ENCODE peak calls at places on chromosomes 16 and 17, in nine cellular contexts. X is activated T-cell treated with anti-CD3 and anti-CD28 coated beads for 24 hours; N is LoVo; U is SK-MEL-5; Z is GF-D8; C is spleen; A is GM12864; O is stimulated activated CD8-positive, alpha-beta memory T cell treated with anti-CD3 and anti-CD28 coated beads, Interleukin-12 subunit alpha, Interleukin-12 subunit beta, amount 100 ng/mL, for 4 hours; K is EL. L is an unnamed sample.

GRCh38 chr16:31451681-31452351 is 7.5 kb upstream of the ARMC5 start:
- DNase-seq in X (no peak), N (peak), U (peak), Z (no peak), C (no peak), A (no peak), O (no peak), K (peak), L (no peak)

GRCh38 chr16:49932943-49933342 is 77.0 kb upstream of the ZNF423 start:
- DNase-seq in X (no peak), N (no peak), U (no peak), Z (no peak), C (peak), A (no peak), O (no peak), K (peak), L (no peak)

GRCh38 chr16:15825750-15826305 is 31.0 kb downstream of the MYH11 start:
- DNase-seq in X (no peak), N (no peak), U (no peak), Z (no peak), C (peak), A (no peak), O (no peak), K (no peak), L (no peak)

GRCh38 chr16:57023541-57024249 is 34.3 kb downstream of the NLRC5 start:
- DNase-seq in X (peak), N (no peak), U (no peak), Z (no peak), C (peak), A (no peak), O (peak), K (no peak), L (no peak)

GRCh38 chr17:15377200-15377599 is 35.8 kb upstream of the TEKT3 start:
- DNase-seq in X (no peak), N (no peak), U (no peak), Z (no peak), C (no peak), A (no peak), O (no peak), K (peak), L (no peak)

GRCh38 chr16:76668207-76668725 is 391.1 kb downstream of the CNTNAP4 start:
- DNase-seq in X (no peak), N (no peak), U (no peak), Z (no peak), C (no peak), A (no peak), O (no peak), K (no peak), L (no peak)

GRCh38 chr17:77332034-77332971 is 191.5 kb downstream of the SEC14L1 start:
- DNase-seq in X (peak), N (no peak), U (no peak), Z (no peak), C (peak), A (no peak), O (no peak), K (no peak), L (peak)

GRCh38 chr17:9726291-9726690 is 65.1 kb downstream of the DHRS7C start:
- DNase-seq in X (no peak), N (no peak), U (no peak), Z (no peak), C (no peak), A (no peak), O (no peak), K (no peak), L (no peak)

GRCh38 chr17:48626470-48627241 is 498 bp upstream of the HOXB9 start:
- DNase-seq in X (no peak), N (peak), U (peak), Z (no peak), C (no peak), A (no peak), O (peak), K (peak), L (no peak)

GRCh38 chr16:6725634-6726331 is 606.9 kb upstream of the RBFOX1 start:
- DNase-seq in X (no peak), N (no peak), U (peak), Z (no peak), C (no peak), A (no peak), O (no peak), K (no peak), L (no peak)

GRCh38 chr17:19359856-19360255 is 2.7 kb downstream of the B9D1 start:
- DNase-seq in X (no peak), N (no peak), U (no peak), Z (no peak), C (peak), A (no peak), O (no peak), K (no peak), L (peak)

GRCh38 chr16:27238016-27238587 is 30.5 kb downstream of the NSMCE1 start:
- DNase-seq in X (peak), N (no peak), U (no peak), Z (peak), C (peak), A (no peak), O (no peak), K (no peak), L (peak)

GRCh38 chr17:82874011-82874835 is 34.4 kb upstream of the ZNF750 start:
- DNase-seq in X (no peak), N (no peak), U (no peak), Z (no peak), C (peak), A (no peak), O (no peak), K (no peak), L (no peak)

GRCh38 chr17:76612977-76613851 is 27.6 kb upstream of the ST6GALNAC2 start:
- DNase-seq in X (no peak), N (no peak), U (peak), Z (no peak), C (no peak), A (no peak), O (no peak), K (no peak), L (no peak)

GRCh38 chr17:29293890-29294579 is at the start of gene NUFIP2:
- DNase-seq in X (peak), N (peak), U (peak), Z (peak), C (peak), A (peak), O (peak), K (peak), L (peak)

GRCh38 chr17:77602062-77602746 is 356.3 kb upstream of the TNRC6C start:
- DNase-seq in X (no peak), N (no peak), U (no peak), Z (no peak), C (peak), A (no peak), O (no peak), K (peak), L (no peak)

GRCh38 chr17:3043737-3044365 is 19.6 kb downstream of the OR1D5 start:
- DNase-seq in X (no peak), N (no peak), U (peak), Z (no peak), C (no peak), A (no peak), O (no peak), K (no peak), L (no peak)